ENCODE peak calls at places on chromosomes 11 and 22, in ten cellular contexts. One of them, this sample, is unnamed.

GRCh38 chr11:96180341-96180740 is 162.7 kb downstream of the MAML2 start:
- DNase-seq in AG08396: no peak
- DNase-seq in cardiac fibroblast: no peak
- DNase-seq in stimulated activated CD8-positive, alpha-beta memory T cell treated with anti-CD3 and anti-CD28 coated beads, Interleukin-15, amount 100 ng/mL, for 4 hours: no peak
- DNase-seq in neuronal stem cell: no peak
- DNase-seq in NT2/D1: no peak
- DNase-seq in G401: peak; percentile 57
- DNase-seq in RKO: no peak
- DNase-seq in fibroblast of villous mesenchyme: no peak
- DNase-seq in transverse colon: no peak
- DNase-seq in this sample: no peak

GRCh38 chr22:46731246-46732040 is 6.6 kb downstream of the CERK start:
- DNase-seq in neuronal stem cell: no peak
- DNase-seq in transverse colon: peak; percentile 79
- DNase-seq in fibroblast of villous mesenchyme: peak; percentile 48
- DNase-seq in cardiac fibroblast: no peak
- DNase-seq in G401: peak; percentile 87
- DNase-seq in NT2/D1: no peak
- DNase-seq in RKO: no peak
- DNase-seq in stimulated activated CD8-positive, alpha-beta memory T cell treated with anti-CD3 and anti-CD28 coated beads, Interleukin-15, amount 100 ng/mL, for 4 hours: no peak
- DNase-seq in AG08396: peak; percentile 31
- DNase-seq in this sample: no peak

GRCh38 chr11:61923166-61924015 is 6.0 kb upstream of the RAB3IL1 start:
- DNase-seq in cardiac fibroblast: peak; percentile 87
- DNase-seq in neuronal stem cell: no peak
- DNase-seq in NT2/D1: peak; percentile 25
- DNase-seq in fibroblast of villous mesenchyme: peak; percentile 90
- DNase-seq in RKO: no peak
- DNase-seq in AG08396: peak; percentile 68
- DNase-seq in stimulated activated CD8-positive, alpha-beta memory T cell treated with anti-CD3 and anti-CD28 coated beads, Interleukin-15, amount 100 ng/mL, for 4 hours: no peak
- DNase-seq in transverse colon: peak; percentile 59
- DNase-seq in G401: no peak
- DNase-seq in this sample: no peak

GRCh38 chr22:50575426-50575941 is 2.7 kb downstream of the CPT1B start:
- DNase-seq in neuronal stem cell: no peak
- DNase-seq in fibroblast of villous mesenchyme: no peak
- DNase-seq in AG08396: no peak
- DNase-seq in RKO: no peak
- DNase-seq in NT2/D1: no peak
- DNase-seq in transverse colon: no peak
- DNase-seq in cardiac fibroblast: no peak
- DNase-seq in G401: no peak
- DNase-seq in stimulated activated CD8-positive, alpha-beta memory T cell treated with anti-CD3 and anti-CD28 coated beads, Interleukin-15, amount 100 ng/mL, for 4 hours: no peak
- DNase-seq in this sample: no peak

GRCh38 chr22:23147632-23148387 is 2.5 kb downstream of the RAB36 start:
- DNase-seq in AG08396: peak; percentile 48
- DNase-seq in stimulated activated CD8-positive, alpha-beta memory T cell treated with anti-CD3 and anti-CD28 coated beads, Interleukin-15, amount 100 ng/mL, for 4 hours: no peak
- DNase-seq in NT2/D1: no peak
- DNase-seq in RKO: no peak
- DNase-seq in cardiac fibroblast: peak; percentile 92
- DNase-seq in G401: no peak
- DNase-seq in transverse colon: no peak
- DNase-seq in fibroblast of villous mesenchyme: peak; percentile 83
- DNase-seq in neuronal stem cell: no peak
- DNase-seq in this sample: no peak

GRCh38 chr11:67117667-67118058 is 1.4 kb upstream of the KDM2A start:
- DNase-seq in neuronal stem cell: no peak
- DNase-seq in cardiac fibroblast: peak; percentile 24
- DNase-seq in RKO: no peak
- DNase-seq in fibroblast of villous mesenchyme: peak; percentile 20
- DNase-seq in stimulated activated CD8-positive, alpha-beta memory T cell treated with anti-CD3 and anti-CD28 coated beads, Interleukin-15, amount 100 ng/mL, for 4 hours: no peak
- DNase-seq in NT2/D1: no peak
- DNase-seq in AG08396: peak; percentile 53
- DNase-seq in G401: peak; percentile 33
- DNase-seq in transverse colon: peak; percentile 30
- DNase-seq in this sample: no peak

GRCh38 chr11:107496011-107496410 is 38.4 kb upstream of the CWF19L2 start:
- DNase-seq in G401: no peak
- DNase-seq in transverse colon: no peak
- DNase-seq in stimulated activated CD8-positive, alpha-beta memory T cell treated with anti-CD3 and anti-CD28 coated beads, Interleukin-15, amount 100 ng/mL, for 4 hours: no peak
- DNase-seq in NT2/D1: no peak
- DNase-seq in neuronal stem cell: no peak
- DNase-seq in cardiac fibroblast: peak; percentile 95
- DNase-seq in fibroblast of villous mesenchyme: peak; percentile 18
- DNase-seq in RKO: no peak
- DNase-seq in AG08396: peak; percentile 15
- DNase-seq in this sample: peak; percentile 77

GRCh38 chr11:65743928-65744698 is 23.5 kb upstream of the RNASEH2C start:
- DNase-seq in stimulated activated CD8-positive, alpha-beta memory T cell treated with anti-CD3 and anti-CD28 coated beads, Interleukin-15, amount 100 ng/mL, for 4 hours: no peak
- DNase-seq in AG08396: peak; percentile 34
- DNase-seq in neuronal stem cell: no peak
- DNase-seq in G401: peak; percentile 3
- DNase-seq in fibroblast of villous mesenchyme: peak; percentile 74
- DNase-seq in cardiac fibroblast: peak; percentile 44
- DNase-seq in transverse colon: peak; percentile 62
- DNase-seq in NT2/D1: peak; percentile 6
- DNase-seq in RKO: peak; percentile 58
- DNase-seq in this sample: no peak

GRCh38 chr22:36809351-36809750 is 7.5 kb downstream of the PVALB start:
- DNase-seq in G401: no peak
- DNase-seq in neuronal stem cell: no peak
- DNase-seq in cardiac fibroblast: no peak
- DNase-seq in transverse colon: no peak
- DNase-seq in stimulated activated CD8-positive, alpha-beta memory T cell treated with anti-CD3 and anti-CD28 coated beads, Interleukin-15, amount 100 ng/mL, for 4 hours: no peak
- DNase-seq in AG08396: no peak
- DNase-seq in NT2/D1: no peak
- DNase-seq in fibroblast of villous mesenchyme: no peak
- DNase-seq in RKO: no peak
- DNase-seq in this sample: no peak

GRCh38 chr11:76074178-76075112 is 131.9 kb downstream of the WNT11 start:
- DNase-seq in stimulated activated CD8-positive, alpha-beta memory T cell treated with anti-CD3 and anti-CD28 coated beads, Interleukin-15, amount 100 ng/mL, for 4 hours: no peak
- DNase-seq in G401: no peak
- DNase-seq in AG08396: peak; percentile 44
- DNase-seq in RKO: no peak
- DNase-seq in transverse colon: no peak
- DNase-seq in neuronal stem cell: no peak
- DNase-seq in cardiac fibroblast: peak; percentile 39
- DNase-seq in NT2/D1: no peak
- DNase-seq in fibroblast of villous mesenchyme: peak; percentile 17
- DNase-seq in this sample: no peak

GRCh38 chr11:131145806-131146205 is 224.6 kb upstream of the NTM start:
- DNase-seq in transverse colon: no peak
- DNase-seq in stimulated activated CD8-positive, alpha-beta memory T cell treated with anti-CD3 and anti-CD28 coated beads, Interleukin-15, amount 100 ng/mL, for 4 hours: no peak
- DNase-seq in AG08396: no peak
- DNase-seq in cardiac fibroblast: no peak
- DNase-seq in fibroblast of villous mesenchyme: no peak
- DNase-seq in G401: peak; percentile 81
- DNase-seq in NT2/D1: no peak
- DNase-seq in neuronal stem cell: no peak
- DNase-seq in RKO: no peak
- DNase-seq in this sample: no peak

GRCh38 chr11:65384301-65384889 is 1.9 kb upstream of the SLC25A45 start:
- DNase-seq in G401: no peak
- DNase-seq in AG08396: no peak
- DNase-seq in neuronal stem cell: no peak
- DNase-seq in fibroblast of villous mesenchyme: peak; percentile 58
- DNase-seq in stimulated activated CD8-positive, alpha-beta memory T cell treated with anti-CD3 and anti-CD28 coated beads, Interleukin-15, amount 100 ng/mL, for 4 hours: no peak
- DNase-seq in cardiac fibroblast: peak; percentile 80
- DNase-seq in NT2/D1: no peak
- DNase-seq in transverse colon: no peak
- DNase-seq in RKO: no peak
- DNase-seq in this sample: no peak

GRCh38 chr11:100639140-100639539 is 47.9 kb upstream of the ARHGAP42 start:
- DNase-seq in cardiac fibroblast: peak; percentile 37
- DNase-seq in RKO: no peak
- DNase-seq in G401: peak; percentile 26
- DNase-seq in AG08396: peak; percentile 43
- DNase-seq in fibroblast of villous mesenchyme: peak; percentile 87
- DNase-seq in neuronal stem cell: no peak
- DNase-seq in stimulated activated CD8-positive, alpha-beta memory T cell treated with anti-CD3 and anti-CD28 coated beads, Interleukin-15, amount 100 ng/mL, for 4 hours: no peak
- DNase-seq in NT2/D1: no peak
- DNase-seq in transverse colon: no peak
- DNase-seq in this sample: no peak

GRCh38 chr11:14413307-14414072 is 54.5 kb upstream of the RRAS2 start:
- DNase-seq in RKO: peak; percentile 23
- DNase-seq in cardiac fibroblast: peak; percentile 82
- DNase-seq in AG08396: peak; percentile 24
- DNase-seq in stimulated activated CD8-positive, alpha-beta memory T cell treated with anti-CD3 and anti-CD28 coated beads, Interleukin-15, amount 100 ng/mL, for 4 hours: no peak
- DNase-seq in G401: peak; percentile 81
- DNase-seq in neuronal stem cell: no peak
- DNase-seq in transverse colon: no peak
- DNase-seq in NT2/D1: peak; percentile 62
- DNase-seq in fibroblast of villous mesenchyme: peak; percentile 31
- DNase-seq in this sample: peak; percentile 57

GRCh38 chr11:32432565-32433248 is 2.6 kb downstream of the WT1 start:
- DNase-seq in G401: no peak
- DNase-seq in stimulated activated CD8-positive, alpha-beta memory T cell treated with anti-CD3 and anti-CD28 coated beads, Interleukin-15, amount 100 ng/mL, for 4 hours: no peak
- DNase-seq in NT2/D1: no peak
- DNase-seq in transverse colon: no peak
- DNase-seq in fibroblast of villous mesenchyme: no peak
- DNase-seq in neuronal stem cell: no peak
- DNase-seq in AG08396: no peak
- DNase-seq in RKO: no peak
- DNase-seq in cardiac fibroblast: no peak
- DNase-seq in this sample: no peak

GRCh38 chr11:77151804-77152513 is 23.9 kb downstream of the MYO7A start:
- DNase-seq in AG08396: no peak
- DNase-seq in fibroblast of villous mesenchyme: peak; percentile 22
- DNase-seq in RKO: no peak
- DNase-seq in NT2/D1: no peak
- DNase-seq in transverse colon: peak; percentile 40
- DNase-seq in stimulated activated CD8-positive, alpha-beta memory T cell treated with anti-CD3 and anti-CD28 coated beads, Interleukin-15, amount 100 ng/mL, for 4 hours: no peak
- DNase-seq in neuronal stem cell: no peak
- DNase-seq in G401: peak; percentile 40
- DNase-seq in cardiac fibroblast: no peak
- DNase-seq in this sample: no peak

GRCh38 chr22:20811971-20812660 is 38.2 kb downstream of the SERPIND1 start:
- DNase-seq in NT2/D1: no peak
- DNase-seq in cardiac fibroblast: no peak
- DNase-seq in G401: no peak
- DNase-seq in RKO: no peak
- DNase-seq in stimulated activated CD8-positive, alpha-beta memory T cell treated with anti-CD3 and anti-CD28 coated beads, Interleukin-15, amount 100 ng/mL, for 4 hours: no peak
- DNase-seq in neuronal stem cell: no peak
- DNase-seq in AG08396: no peak
- DNase-seq in transverse colon: no peak
- DNase-seq in fibroblast of villous mesenchyme: no peak
- DNase-seq in this sample: no peak

GRCh38 chr22:17131686-17132085 is 10.5 kb upstream of the TMEM121B start:
- DNase-seq in fibroblast of villous mesenchyme: no peak
- DNase-seq in NT2/D1: no peak
- DNase-seq in neuronal stem cell: no peak
- DNase-seq in transverse colon: no peak
- DNase-seq in stimulated activated CD8-positive, alpha-beta memory T cell treated with anti-CD3 and anti-CD28 coated beads, Interleukin-15, amount 100 ng/mL, for 4 hours: no peak
- DNase-seq in AG08396: no peak
- DNase-seq in RKO: no peak
- DNase-seq in cardiac fibroblast: no peak
- DNase-seq in G401: no peak
- DNase-seq in this sample: no peak

GRCh38 chr22:49015993-49016908 is 811.4 kb downstream of the BRD1 start:
- DNase-seq in NT2/D1: no peak
- DNase-seq in AG08396: no peak
- DNase-seq in cardiac fibroblast: no peak
- DNase-seq in neuronal stem cell: no peak
- DNase-seq in RKO: no peak
- DNase-seq in stimulated activated CD8-positive, alpha-beta memory T cell treated with anti-CD3 and anti-CD28 coated beads, Interleukin-15, amount 100 ng/mL, for 4 hours: no peak
- DNase-seq in G401: no peak
- DNase-seq in fibroblast of villous mesenchyme: no peak
- DNase-seq in transverse colon: no peak
- DNase-seq in this sample: peak; percentile 3

GRCh38 chr11:65505434-65506315 is 6.8 kb downstream of the MALAT1 start:
- DNase-seq in stimulated activated CD8-positive, alpha-beta memory T cell treated with anti-CD3 and anti-CD28 coated beads, Interleukin-15, amount 100 ng/mL, for 4 hours: no peak
- DNase-seq in neuronal stem cell: no peak
- DNase-seq in RKO: peak; percentile 49
- DNase-seq in NT2/D1: no peak
- DNase-seq in cardiac fibroblast: peak; percentile 70
- DNase-seq in fibroblast of villous mesenchyme: peak; percentile 65
- DNase-seq in G401: peak; percentile 37
- DNase-seq in transverse colon: no peak
- DNase-seq in AG08396: no peak
- DNase-seq in this sample: no peak

GRCh38 chr11:121936781-121937447 is 179.1 kb downstream of the BLID start:
- DNase-seq in transverse colon: no peak
- DNase-seq in RKO: peak; percentile 44
- DNase-seq in neuronal stem cell: no peak
- DNase-seq in fibroblast of villous mesenchyme: no peak
- DNase-seq in cardiac fibroblast: peak; percentile 32
- DNase-seq in G401: no peak
- DNase-seq in stimulated activated CD8-positive, alpha-beta memory T cell treated with anti-CD3 and anti-CD28 coated beads, Interleukin-15, amount 100 ng/mL, for 4 hours: no peak
- DNase-seq in NT2/D1: no peak
- DNase-seq in AG08396: peak; percentile 25
- DNase-seq in this sample: no peak

GRCh38 chr11:119218141-119218878 is 12.2 kb downstream of the CBL start:
- DNase-seq in neuronal stem cell: no peak
- DNase-seq in cardiac fibroblast: peak; percentile 56
- DNase-seq in transverse colon: no peak
- DNase-seq in fibroblast of villous mesenchyme: peak; percentile 64
- DNase-seq in AG08396: peak; percentile 77
- DNase-seq in RKO: peak; percentile 99
- DNase-seq in NT2/D1: no peak
- DNase-seq in stimulated activated CD8-positive, alpha-beta memory T cell treated with anti-CD3 and anti-CD28 coated beads, Interleukin-15, amount 100 ng/mL, for 4 hours: no peak
- DNase-seq in G401: no peak
- DNase-seq in this sample: no peak

GRCh38 chr11:90448280-90448679 is 225.4 kb upstream of the CHORDC1 start:
- DNase-seq in AG08396: no peak
- DNase-seq in cardiac fibroblast: no peak
- DNase-seq in stimulated activated CD8-positive, alpha-beta memory T cell treated with anti-CD3 and anti-CD28 coated beads, Interleukin-15, amount 100 ng/mL, for 4 hours: no peak
- DNase-seq in NT2/D1: no peak
- DNase-seq in transverse colon: no peak
- DNase-seq in RKO: no peak
- DNase-seq in fibroblast of villous mesenchyme: no peak
- DNase-seq in neuronal stem cell: no peak
- DNase-seq in G401: no peak
- DNase-seq in this sample: no peak

GRCh38 chr11:91299980-91300379 is 924.6 kb upstream of the FAT3 start:
- DNase-seq in neuronal stem cell: no peak
- DNase-seq in AG08396: no peak
- DNase-seq in stimulated activated CD8-positive, alpha-beta memory T cell treated with anti-CD3 and anti-CD28 coated beads, Interleukin-15, amount 100 ng/mL, for 4 hours: no peak
- DNase-seq in transverse colon: no peak
- DNase-seq in NT2/D1: no peak
- DNase-seq in cardiac fibroblast: peak; percentile 4
- DNase-seq in RKO: peak; percentile 0
- DNase-seq in G401: no peak
- DNase-seq in fibroblast of villous mesenchyme: peak; percentile 42
- DNase-seq in this sample: no peak

GRCh38 chr22:36580371-36580770 is 51.4 kb upstream of the EIF3D start:
- DNase-seq in NT2/D1: no peak
- DNase-seq in fibroblast of villous mesenchyme: no peak
- DNase-seq in neuronal stem cell: no peak
- DNase-seq in transverse colon: no peak
- DNase-seq in AG08396: no peak
- DNase-seq in cardiac fibroblast: no peak
- DNase-seq in G401: no peak
- DNase-seq in stimulated activated CD8-positive, alpha-beta memory T cell treated with anti-CD3 and anti-CD28 coated beads, Interleukin-15, amount 100 ng/mL, for 4 hours: no peak
- DNase-seq in RKO: no peak
- DNase-seq in this sample: no peak